ENCODE peak calls at places on chromosomes 1 and 21, in four cellular contexts. V, K, L and Y are unnamed samples.

GRCh38 chr1:112818990-112819689 is 104.0 kb upstream of the PPM1J start:
- ATAC-seq in L (no peak), K (peak; percentile 34), V (no peak), Y (peak; percentile 25)

GRCh38 chr1:6544831-6545230 is 9.5 kb downstream of the NOL9 start:
- ATAC-seq in K (no peak), V (no peak), L (no peak), Y (no peak)

GRCh38 chr1:14300991-14301703 is 297.3 kb upstream of the KAZN start:
- ATAC-seq in K (no peak), V (no peak), L (no peak), Y (peak; percentile 25)

GRCh38 chr1:166379447-166379846 is 212.6 kb upstream of the FAM78B start:
- ATAC-seq in V (no peak), L (no peak), K (no peak), Y (no peak)

GRCh38 chr1:212958175-212958574 is 7.8 kb downstream of the VASH2 start:
- ATAC-seq in L (peak; percentile 7), V (no peak), K (no peak), Y (no peak)

GRCh38 chr1:85707267-85707989 is 805 bp downstream of the ZNHIT6 start:
- ATAC-seq in V (no peak), L (no peak), K (no peak), Y (no peak)

GRCh38 chr1:86110451-86111129 is 46.0 kb downstream of the COL24A1 start:
- ATAC-seq in L (no peak), V (no peak), K (no peak), Y (no peak)

GRCh38 chr21:44423941-44424607 is 31.2 kb upstream of the LRRC3 start:
- ATAC-seq in K (peak; percentile 4), L (no peak), V (peak; percentile 28), Y (no peak)

GRCh38 chr1:115282825-115283224 is 55.2 kb downstream of the NGF start:
- ATAC-seq in L (no peak), K (peak; percentile 34), V (no peak), Y (peak; percentile 84)

GRCh38 chr1:28441674-28442073 is 64.2 kb upstream of the RCC1 start:
- ATAC-seq in L (no peak), K (no peak), V (no peak), Y (no peak)

GRCh38 chr1:19391596-19391981 is 79.5 kb downstream of the SLC66A1 start:
- ATAC-seq in L (peak; percentile 11), K (no peak), V (no peak), Y (peak; percentile 33)

GRCh38 chr1:167627615-167627864 is 2.5 kb upstream of the RCSD1 start:
- ATAC-seq in V (peak; percentile 15), K (peak; percentile 19), L (no peak), Y (no peak)

GRCh38 chr1:181100015-181100905 is 11.8 kb downstream of the IER5 start:
- ATAC-seq in V (no peak), K (no peak), L (no peak), Y (no peak)

GRCh38 chr1:228542981-228543380 is 55.8 kb downstream of the RNF187 start:
- ATAC-seq in V (no peak), L (no peak), K (no peak), Y (no peak)

GRCh38 chr1:208254376-208254775 is 10.2 kb upstream of the PLXNA2 start:
- ATAC-seq in V (no peak), L (no peak), K (no peak), Y (no peak)

GRCh38 chr1:58465825-58466617 is 80.5 kb downstream of the OMA1 start:
- ATAC-seq in K (no peak), L (peak; percentile 45), V (no peak), Y (no peak)

GRCh38 chr1:22598736-22599135 is 35.4 kb downstream of the EPHA8 start:
- ATAC-seq in V (no peak), L (no peak), K (no peak), Y (no peak)

GRCh38 chr1:87951852-87952251 is 623.2 kb downstream of the LMO4 start:
- ATAC-seq in L (no peak), V (no peak), K (no peak), Y (no peak)

GRCh38 chr1:1462318-1462966 is 9.1 kb upstream of the ATAD3B start:
- ATAC-seq in L (peak; percentile 73), K (peak; percentile 93), V (peak; percentile 49), Y (peak; percentile 60)

GRCh38 chr1:227887697-227888403 is 59.9 kb downstream of the WNT9A start:
- ATAC-seq in V (no peak), K (no peak), L (peak; percentile 49), Y (peak; percentile 81)

GRCh38 chr1:23178414-23178813 is 9.8 kb upstream of the LUZP1 start:
- ATAC-seq in K (no peak), V (peak; percentile 11), L (no peak), Y (no peak)

GRCh38 chr1:157198619-157199420 is 60.6 kb upstream of the ETV3 start:
- ATAC-seq in V (no peak), L (no peak), K (peak; percentile 83), Y (no peak)

GRCh38 chr1:162942903-162943567 is 82.1 kb upstream of the CCDC190 start:
- ATAC-seq in V (peak; percentile 56), K (no peak), L (no peak), Y (no peak)

GRCh38 chr21:31220567-31220966 is 123.5 kb downstream of the TIAM1 start:
- ATAC-seq in V (no peak), K (no peak), L (no peak), Y (no peak)

GRCh38 chr1:18682375-18682774 is 51.7 kb downstream of the PAX7 start:
- ATAC-seq in K (no peak), L (peak; percentile 47), V (no peak), Y (no peak)

GRCh38 chr1:147738129-147738528 is 22.3 kb downstream of the GJA5 start:
- ATAC-seq in L (no peak), K (no peak), V (no peak), Y (no peak)

GRCh38 chr1:25053576-25054075 is 123.5 kb upstream of the RUNX3 start:
- ATAC-seq in V (no peak), K (no peak), L (no peak), Y (no peak)
- TF ChIP-seq POLR2AphosphoS5 in V (no peak), K (no peak), L (no peak), Y (no peak)

GRCh38 chr1:55580845-55581332 is 365.7 kb upstream of the USP24 start:
- ATAC-seq in L (no peak), K (peak; percentile 58), V (no peak), Y (peak; percentile 87)
- TF ChIP-seq POLR2AphosphoS5 in L (no peak), K (peak; percentile 20), V (no peak), Y (peak; percentile 87)

GRCh38 chr1:236063919-236064673 is 794 bp downstream of the NID1 start:
- ATAC-seq in V (peak; percentile 60), K (peak; percentile 52), L (peak; percentile 13), Y (peak; percentile 44)
- TF ChIP-seq POLR2AphosphoS5 in V (no peak), K (no peak), L (no peak), Y (peak; percentile 75)

GRCh38 chr21:42316891-42317290 is 1.7 kb upstream of the TFF3 start:
- ATAC-seq in V (no peak), L (no peak), K (no peak), Y (no peak)
- TF ChIP-seq POLR2AphosphoS5 in V (no peak), L (no peak), K (no peak), Y (no peak)

GRCh38 chr1:11929849-11930248 is 3.6 kb upstream of the KIAA2013 start:
- ATAC-seq in V (no peak), K (no peak), L (no peak), Y (no peak)
- TF ChIP-seq POLR2AphosphoS5 in V (no peak), K (peak; percentile 21), L (no peak), Y (peak; percentile 38)

GRCh38 chr1:236921610-236922009 is 82.6 kb downstream of the MT1HL1 start:
- ATAC-seq in L (no peak), K (no peak), V (no peak), Y (no peak)
- TF ChIP-seq POLR2AphosphoS5 in L (no peak), K (no peak), V (no peak), Y (no peak)

GRCh38 chr1:33047290-33047689 is 10.6 kb upstream of the AK2 start:
- ATAC-seq in L (no peak), V (no peak), K (no peak), Y (no peak)

GRCh38 chr1:33048426-33048825 is 11.7 kb upstream of the AK2 start:
- ATAC-seq in K (no peak), V (no peak), L (no peak), Y (no peak)

GRCh38 chr1:33047839-33048305 is 11.2 kb upstream of the AK2 start:
- ATAC-seq in V (no peak), K (peak; percentile 58), L (no peak), Y (no peak)

GRCh38 chr1:33049381-33049780 is 12.7 kb upstream of the AK2 start:
- ATAC-seq in L (no peak), V (no peak), K (no peak), Y (no peak)

DNA sequence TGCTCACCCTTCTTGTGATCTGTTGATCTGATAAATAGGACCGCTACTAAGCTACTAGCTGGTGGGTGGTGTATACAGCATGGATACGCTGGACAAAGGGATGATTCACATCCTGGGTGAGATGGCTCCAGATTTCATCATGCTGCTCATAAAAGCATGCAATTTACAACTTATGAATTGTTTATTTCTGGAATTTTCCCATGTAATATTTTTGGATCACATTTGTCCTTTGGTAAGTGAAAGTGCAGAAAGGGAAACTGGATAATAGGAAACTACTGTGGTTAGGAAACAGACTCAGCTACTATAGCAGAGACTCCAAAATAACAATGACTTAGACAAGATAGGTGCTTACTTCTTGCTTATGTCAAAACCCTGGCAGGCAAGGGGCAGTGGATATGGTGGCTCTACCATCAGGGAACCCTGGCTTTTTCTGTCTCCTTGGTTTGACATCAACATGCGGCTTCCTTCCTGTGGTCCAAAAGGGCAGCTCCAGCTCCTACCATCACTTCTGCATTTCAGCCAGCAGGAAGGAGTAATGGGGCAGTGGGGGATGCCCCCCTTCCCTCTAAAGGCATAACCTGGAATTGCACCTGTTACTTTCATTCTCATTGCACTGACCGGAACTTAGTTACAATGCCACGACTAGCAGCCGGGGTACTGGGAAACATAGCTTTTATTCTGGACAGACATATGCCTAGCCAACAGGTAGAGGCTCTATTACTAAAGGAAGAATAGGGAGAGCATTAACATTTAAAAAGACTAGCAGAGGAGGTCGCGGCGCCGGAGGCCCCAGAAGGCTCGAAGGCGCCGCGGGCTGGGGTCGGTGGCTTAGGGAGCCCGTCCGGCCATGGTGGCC is 13.8 kb upstream of the AK2 start:
- ATAC-seq in V (peak; percentile 64), L (no peak), K (no peak), Y (peak; percentile 74)
- TF ChIP-seq POLR2AphosphoS5 in V (no peak), L (no peak), K (no peak), Y (peak; percentile 10)